ENCODE peak calls at places on chromosome 7, in seven cellular contexts. One of them, this sample, is unnamed.

GRCh38 chr7:23062452-23062851 is 43.1 kb upstream of the KLHL7 start:
- DNase-seq in spleen: no peak
- DNase-seq in right atrium auricular region: no peak
- DNase-seq in body of pancreas: no peak
- DNase-seq in PC-3: peak
- DNase-seq in tibial nerve: no peak
- DNase-seq in psoas muscle: no peak
- DNase-seq in this sample: no peak

GRCh38 chr7:37198188-37198905 is 250.3 kb downstream of the ELMO1 start:
- DNase-seq in body of pancreas: peak
- DNase-seq in spleen: no peak
- DNase-seq in tibial nerve: no peak
- DNase-seq in right atrium auricular region: no peak
- DNase-seq in psoas muscle: no peak
- DNase-seq in PC-3: no peak
- DNase-seq in this sample: no peak

GRCh38 chr7:4633012-4633411 is 49.1 kb upstream of the FOXK1 start:
- DNase-seq in PC-3: peak
- DNase-seq in body of pancreas: no peak
- DNase-seq in psoas muscle: no peak
- DNase-seq in right atrium auricular region: no peak
- DNase-seq in spleen: no peak
- DNase-seq in tibial nerve: no peak
- DNase-seq in this sample: no peak

GRCh38 chr7:91912500-91912899 is 28.2 kb upstream of the AKAP9 start:
- DNase-seq in right atrium auricular region: no peak
- DNase-seq in body of pancreas: no peak
- DNase-seq in PC-3: no peak
- DNase-seq in tibial nerve: no peak
- DNase-seq in psoas muscle: no peak
- DNase-seq in spleen: no peak
- DNase-seq in this sample: no peak

GRCh38 chr7:66330961-66331360 is 125.8 kb downstream of the TPST1 start:
- DNase-seq in PC-3: no peak
- DNase-seq in body of pancreas: no peak
- DNase-seq in tibial nerve: no peak
- DNase-seq in spleen: no peak
- DNase-seq in psoas muscle: peak
- DNase-seq in right atrium auricular region: peak
- DNase-seq in this sample: no peak

GRCh38 chr7:151188252-151188542 is 1.1 kb upstream of the ASB10 start:
- DNase-seq in spleen: no peak
- DNase-seq in body of pancreas: no peak
- DNase-seq in psoas muscle: no peak
- DNase-seq in PC-3: no peak
- DNase-seq in tibial nerve: no peak
- DNase-seq in right atrium auricular region: no peak
- DNase-seq in this sample: no peak

GRCh38 chr7:17651926-17652385 is 288.3 kb downstream of the SNX13 start:
- DNase-seq in PC-3: peak
- DNase-seq in spleen: no peak
- DNase-seq in right atrium auricular region: no peak
- DNase-seq in body of pancreas: peak
- DNase-seq in tibial nerve: no peak
- DNase-seq in psoas muscle: no peak
- DNase-seq in this sample: no peak

GRCh38 chr7:97064972-97065587 is 40.4 kb upstream of the DLX5 start:
- DNase-seq in right atrium auricular region: no peak
- DNase-seq in body of pancreas: peak
- DNase-seq in spleen: no peak
- DNase-seq in tibial nerve: no peak
- DNase-seq in PC-3: peak
- DNase-seq in psoas muscle: no peak
- DNase-seq in this sample: peak

GRCh38 chr7:113078321-113078720 is 8.3 kb downstream of the GPR85 start:
- DNase-seq in PC-3: no peak
- DNase-seq in right atrium auricular region: no peak
- DNase-seq in spleen: no peak
- DNase-seq in body of pancreas: no peak
- DNase-seq in psoas muscle: no peak
- DNase-seq in tibial nerve: no peak
- DNase-seq in this sample: no peak

GRCh38 chr7:148114807-148115206 is 475.8 kb upstream of the C7orf33 start:
- DNase-seq in psoas muscle: no peak
- DNase-seq in right atrium auricular region: no peak
- DNase-seq in spleen: no peak
- DNase-seq in tibial nerve: no peak
- DNase-seq in PC-3: no peak
- DNase-seq in body of pancreas: no peak
- DNase-seq in this sample: no peak

GRCh38 chr7:74225400-74225799 is 15.6 kb downstream of the LAT2 start:
- DNase-seq in right atrium auricular region: no peak
- DNase-seq in PC-3: no peak
- DNase-seq in psoas muscle: no peak
- DNase-seq in tibial nerve: no peak
- DNase-seq in body of pancreas: no peak
- DNase-seq in spleen: no peak
- DNase-seq in this sample: no peak

GRCh38 chr7:42233166-42233565 is 3.8 kb downstream of the GLI3 start:
- DNase-seq in body of pancreas: no peak
- DNase-seq in right atrium auricular region: no peak
- DNase-seq in tibial nerve: no peak
- DNase-seq in spleen: no peak
- DNase-seq in PC-3: peak
- DNase-seq in psoas muscle: no peak
- DNase-seq in this sample: no peak

GRCh38 chr7:220151-220841 is 27.9 kb downstream of the FAM20C start:
- DNase-seq in PC-3: no peak
- DNase-seq in right atrium auricular region: no peak
- DNase-seq in spleen: no peak
- DNase-seq in tibial nerve: no peak
- DNase-seq in body of pancreas: peak
- DNase-seq in psoas muscle: no peak
- DNase-seq in this sample: no peak

GRCh38 chr7:3301831-3302618 is 973 bp downstream of the SDK1 start:
- DNase-seq in tibial nerve: no peak
- DNase-seq in right atrium auricular region: no peak
- DNase-seq in PC-3: peak
- DNase-seq in spleen: peak
- DNase-seq in psoas muscle: no peak
- DNase-seq in body of pancreas: peak
- DNase-seq in this sample: peak

GRCh38 chr7:155392726-155393570 is 65.0 kb upstream of the EN2 start:
- DNase-seq in spleen: peak
- DNase-seq in right atrium auricular region: no peak
- DNase-seq in psoas muscle: peak
- DNase-seq in body of pancreas: no peak
- DNase-seq in tibial nerve: no peak
- DNase-seq in PC-3: peak
- DNase-seq in this sample: no peak

GRCh38 chr7:99210265-99210970 is 2.5 kb upstream of the KPNA7 start:
- DNase-seq in spleen: no peak
- DNase-seq in tibial nerve: no peak
- DNase-seq in body of pancreas: peak
- DNase-seq in PC-3: peak
- DNase-seq in right atrium auricular region: no peak
- DNase-seq in psoas muscle: no peak
- DNase-seq in this sample: peak

GRCh38 chr7:50367098-50367497 is 62.6 kb downstream of the IKZF1 start:
- DNase-seq in right atrium auricular region: no peak
- DNase-seq in body of pancreas: no peak
- DNase-seq in PC-3: no peak
- DNase-seq in spleen: no peak
- DNase-seq in tibial nerve: no peak
- DNase-seq in psoas muscle: no peak
- DNase-seq in this sample: no peak

GRCh38 chr7:7768977-7769376 is 50.6 kb upstream of the RPA3 start:
- DNase-seq in psoas muscle: no peak
- DNase-seq in body of pancreas: no peak
- DNase-seq in spleen: no peak
- DNase-seq in tibial nerve: no peak
- DNase-seq in right atrium auricular region: no peak
- DNase-seq in PC-3: no peak
- DNase-seq in this sample: no peak

GRCh38 chr7:24978837-24979469 is 1.0 kb downstream of the OSBPL3 start:
- DNase-seq in PC-3: peak
- DNase-seq in body of pancreas: peak
- DNase-seq in spleen: peak
- DNase-seq in tibial nerve: no peak
- DNase-seq in right atrium auricular region: no peak
- DNase-seq in psoas muscle: peak
- DNase-seq in this sample: no peak

GRCh38 chr7:157547102-157547501 is 210.3 kb downstream of the DNAJB6 start:
- DNase-seq in right atrium auricular region: no peak
- DNase-seq in spleen: peak
- DNase-seq in tibial nerve: no peak
- DNase-seq in psoas muscle: no peak
- DNase-seq in PC-3: no peak
- DNase-seq in body of pancreas: no peak
- DNase-seq in this sample: no peak

GRCh38 chr7:151327659-151328058 is 14.0 kb upstream of the NUB1 start:
- DNase-seq in body of pancreas: no peak
- DNase-seq in tibial nerve: no peak
- DNase-seq in psoas muscle: no peak
- DNase-seq in spleen: no peak
- DNase-seq in right atrium auricular region: no peak
- DNase-seq in PC-3: peak
- DNase-seq in this sample: no peak

GRCh38 chr7:56483153-56483552 is 366.9 kb upstream of the NUPR2 start:
- DNase-seq in PC-3: no peak
- DNase-seq in body of pancreas: no peak
- DNase-seq in tibial nerve: no peak
- DNase-seq in right atrium auricular region: no peak
- DNase-seq in spleen: no peak
- DNase-seq in psoas muscle: no peak
- DNase-seq in this sample: no peak

DNA sequence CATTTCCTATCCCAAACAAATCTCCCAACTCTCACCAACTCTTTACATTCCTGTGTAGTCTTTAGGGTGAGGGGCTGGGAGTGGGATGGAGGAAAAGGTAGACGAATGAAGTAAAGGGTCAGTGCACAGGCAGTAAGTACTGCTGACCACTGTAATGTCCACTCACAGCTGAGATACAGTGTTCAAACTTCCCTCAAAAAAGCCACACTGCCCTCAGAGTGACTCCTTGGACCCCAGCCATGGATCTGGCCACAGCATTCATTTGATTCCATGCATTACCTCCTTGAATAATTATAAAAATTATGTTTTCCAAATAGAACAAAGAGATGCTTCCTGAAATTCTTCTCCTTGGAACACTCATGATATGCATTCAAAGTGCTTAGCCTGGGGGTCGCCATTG is 19.8 kb upstream of the HIPK2 start:
- DNase-seq in PC-3: no peak
- DNase-seq in psoas muscle: no peak
- DNase-seq in spleen: no peak
- DNase-seq in right atrium auricular region: no peak
- DNase-seq in tibial nerve: no peak
- DNase-seq in body of pancreas: no peak
- DNase-seq in this sample: no peak
- H3K27ac ChIP-seq in PC-3: no peak
- H3K27ac ChIP-seq in psoas muscle: no peak
- H3K27ac ChIP-seq in spleen: no peak
- H3K27ac ChIP-seq in right atrium auricular region: no peak
- H3K27ac ChIP-seq in tibial nerve: no peak
- H3K27ac ChIP-seq in body of pancreas: no peak
- H3K27ac ChIP-seq in this sample: no peak

DNA sequence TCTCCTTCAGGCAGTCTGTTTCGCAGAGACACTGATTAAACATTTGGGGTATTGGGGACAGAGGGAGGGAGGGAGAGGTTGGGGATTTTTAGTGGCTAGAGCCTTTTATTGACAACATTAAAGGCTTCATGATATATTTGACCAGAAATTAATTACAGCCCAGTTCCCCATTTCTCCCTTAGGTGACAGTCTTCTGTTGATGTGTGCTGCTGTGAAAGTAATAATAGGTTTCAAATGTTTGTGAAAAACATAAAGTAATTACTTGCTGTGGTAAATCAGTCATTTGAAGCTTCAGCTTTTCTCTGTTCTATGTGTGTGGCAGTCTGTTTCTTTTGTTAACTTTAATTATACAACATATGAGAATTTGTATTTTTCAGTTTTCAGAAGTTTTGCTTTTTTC is 105.3 kb upstream of the LRGUK start:
- DNase-seq in body of pancreas: no peak
- DNase-seq in tibial nerve: no peak
- DNase-seq in psoas muscle: no peak
- DNase-seq in spleen: no peak
- DNase-seq in right atrium auricular region: no peak
- DNase-seq in PC-3: no peak
- DNase-seq in this sample: no peak
- TF ChIP-seq CTCF in body of pancreas: no peak
- TF ChIP-seq CTCF in tibial nerve: no peak
- TF ChIP-seq CTCF in psoas muscle: no peak
- TF ChIP-seq CTCF in spleen: no peak
- TF ChIP-seq CTCF in right atrium auricular region: no peak
- TF ChIP-seq CTCF in PC-3: no peak
- TF ChIP-seq CTCF in this sample: no peak

DNA sequence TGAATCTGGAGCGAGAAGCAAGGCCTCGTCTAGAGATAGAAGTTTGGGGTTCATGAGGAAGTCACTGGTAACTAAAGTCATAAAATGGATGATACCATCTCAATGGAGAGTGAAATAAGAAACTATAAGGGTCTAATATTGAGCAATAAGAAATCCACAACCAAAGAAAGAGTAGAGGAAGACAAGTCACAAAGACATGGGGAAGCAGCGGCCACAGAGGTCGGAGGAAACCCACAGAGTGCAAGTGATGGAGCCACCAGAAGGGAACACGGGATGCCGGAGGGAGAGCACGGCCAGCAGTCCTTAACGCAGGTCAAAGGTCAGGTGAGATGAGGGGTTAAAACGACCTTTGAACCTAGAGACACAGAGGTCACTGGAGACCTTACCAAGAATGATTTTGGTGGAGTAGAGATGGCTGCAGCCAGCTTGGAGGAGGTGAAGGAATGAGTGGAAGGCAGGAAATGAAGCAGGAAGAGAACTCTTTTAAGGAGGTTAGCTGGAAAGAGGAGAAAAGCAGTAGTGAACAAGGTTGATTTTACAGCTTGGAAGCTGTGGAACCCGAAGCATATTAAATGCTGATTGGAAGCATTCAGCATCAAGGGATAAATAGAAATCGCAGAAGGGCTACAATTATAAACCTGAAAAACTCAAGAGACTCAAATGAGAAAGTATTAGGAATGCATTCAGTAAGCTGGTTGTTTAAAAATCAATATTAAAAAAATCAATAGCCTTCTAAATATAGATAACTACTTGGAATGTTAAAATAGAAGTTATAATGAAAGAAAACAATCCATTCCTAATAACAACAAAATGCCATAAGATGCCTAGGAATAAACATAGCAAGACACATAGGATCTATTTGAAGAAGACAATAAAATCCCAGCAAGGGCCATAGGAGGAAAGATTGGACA is 93.7 kb downstream of the SVOPL start:
- DNase-seq in tibial nerve: no peak
- DNase-seq in spleen: no peak
- DNase-seq in right atrium auricular region: no peak
- DNase-seq in PC-3: no peak
- DNase-seq in psoas muscle: no peak
- DNase-seq in body of pancreas: no peak
- DNase-seq in this sample: no peak
- H3K4me3 ChIP-seq in tibial nerve: no peak
- H3K4me3 ChIP-seq in spleen: no peak
- H3K4me3 ChIP-seq in right atrium auricular region: no peak
- H3K4me3 ChIP-seq in PC-3: no peak
- H3K4me3 ChIP-seq in psoas muscle: no peak
- H3K4me3 ChIP-seq in body of pancreas: no peak
- H3K4me3 ChIP-seq in this sample: no peak

GRCh38 chr7:82745117-82745516 is 301.5 kb upstream of the CACNA2D1 start:
- DNase-seq in spleen: no peak
- DNase-seq in psoas muscle: no peak
- DNase-seq in tibial nerve: no peak
- DNase-seq in body of pancreas: no peak
- DNase-seq in PC-3: no peak
- DNase-seq in right atrium auricular region: no peak
- DNase-seq in this sample: no peak
- H3K27ac ChIP-seq in spleen: no peak
- H3K27ac ChIP-seq in psoas muscle: no peak
- H3K27ac ChIP-seq in tibial nerve: no peak
- H3K27ac ChIP-seq in body of pancreas: no peak
- H3K27ac ChIP-seq in PC-3: no peak
- H3K27ac ChIP-seq in right atrium auricular region: no peak
- H3K27ac ChIP-seq in this sample: no peak